ENCODE peak calls at places on chromosomes 12 and 14, in five cellular contexts. C is upper lobe of left lung, G is K562, I is HepG2, V is GM12878. X is an unnamed sample.
A peak's percentile ranks its signal among the peaks of the same experiment; 100 is the strongest.

GRCh38 chr14:103207038-103207403 is 83.8 kb downstream of the TNFAIP2 start:
- ATAC-seq in C (peak; percentile 74), G (peak; percentile 69), I (no peak), V (no peak), X (peak; percentile 79)

GRCh38 chr14:59483360-59483759 is 848 bp downstream of the L3HYPDH start:
- ATAC-seq in C (no peak), G (peak; percentile 6), I (peak; percentile 2), V (no peak), X (no peak)

GRCh38 chr14:61177279-61178225 is 103.6 kb downstream of the TMEM30B start:
- ATAC-seq in C (no peak), G (peak; percentile 50), I (peak; percentile 9), V (peak; percentile 12), X (no peak)

GRCh38 chr12:3493225-3494049 is 2.4 kb downstream of the PRMT8 start:
- ATAC-seq in C (no peak), G (no peak), I (no peak), V (no peak), X (no peak)

GRCh38 chr12:40618621-40619020 is 73.6 kb upstream of the CNTN1 start:
- ATAC-seq in C (no peak), G (no peak), I (no peak), V (no peak), X (no peak)

GRCh38 chr12:31603546-31604009 is 12.6 kb upstream of the DENND5B start:
- ATAC-seq in C (no peak), G (no peak), I (no peak), V (peak; percentile 98), X (no peak)

GRCh38 chr12:15164997-15165659 is 56.1 kb downstream of the RERG start:
- ATAC-seq in C (no peak), G (no peak), I (no peak), V (no peak), X (peak; percentile 79)

GRCh38 chr14:63011609-63012008 is 33.6 kb downstream of the KCNH5 start:
- ATAC-seq in C (no peak), G (no peak), I (no peak), V (no peak), X (no peak)

GRCh38 chr12:68451261-68452091 is 119.3 kb upstream of the MDM1 start:
- ATAC-seq in C (peak; percentile 72), G (peak; percentile 53), I (no peak), V (peak; percentile 78), X (peak; percentile 65)

GRCh38 chr12:96335270-96335669 is 65.0 kb downstream of the CDK17 start:
- ATAC-seq in C (no peak), G (no peak), I (no peak), V (peak; percentile 97), X (no peak)

GRCh38 chr12:123293178-123293760 is 21.6 kb upstream of the CDK2AP1 start:
- ATAC-seq in C (no peak), G (no peak), I (peak; percentile 93), V (no peak), X (no peak)

GRCh38 chr12:104738371-104738710 is 219.7 kb downstream of the SLC41A2 start:
- ATAC-seq in C (no peak), G (no peak), I (no peak), V (no peak), X (no peak)

GRCh38 chr12:132603240-132604107 is 6.9 kb downstream of the LRCOL1 start:
- ATAC-seq in C (no peak), G (no peak), I (no peak), V (no peak), X (peak; percentile 8)

GRCh38 chr14:37139710-37140109 is 32.7 kb downstream of the SLC25A21 start:
- ATAC-seq in C (no peak), G (no peak), I (no peak), V (no peak), X (no peak)

GRCh38 chr12:25387136-25388050 is 136.7 kb upstream of the KRAS start:
- ATAC-seq in C (peak; percentile 75), G (peak; percentile 63), I (peak; percentile 32), V (peak; percentile 65), X (peak; percentile 21)

GRCh38 chr12:57459055-57459749 is 383 bp upstream of the GLI1 start:
- ATAC-seq in C (peak; percentile 90), G (peak; percentile 46), I (peak; percentile 22), V (peak; percentile 69), X (peak; percentile 78)
- TF ChIP-seq POLR2AphosphoS5 in C (peak; percentile 2), G (no peak), I (no peak), V (no peak), X (no peak)

GRCh38 chr14:102086972-102087761 is at the start of gene HSP90AA1:
- ATAC-seq in C (peak; percentile 91), G (peak; percentile 81), I (peak; percentile 86), V (peak; percentile 70), X (peak; percentile 93)

GRCh38 chr14:102087762-102088011 is 843 bp upstream of the HSP90AA1 start:
- ATAC-seq in C (no peak), G (no peak), I (no peak), V (no peak), X (no peak)

GRCh38 chr14:102085503-102085902 is 1.3 kb downstream of the HSP90AA1 start:
- ATAC-seq in C (no peak), G (no peak), I (no peak), V (no peak), X (no peak)

GRCh38 chr14:102086346-102086971 is 385 bp downstream of the HSP90AA1 start:
- ATAC-seq in C (no peak), G (peak; percentile 14), I (peak; percentile 9), V (peak; percentile 30), X (peak; percentile 57)

DNA sequence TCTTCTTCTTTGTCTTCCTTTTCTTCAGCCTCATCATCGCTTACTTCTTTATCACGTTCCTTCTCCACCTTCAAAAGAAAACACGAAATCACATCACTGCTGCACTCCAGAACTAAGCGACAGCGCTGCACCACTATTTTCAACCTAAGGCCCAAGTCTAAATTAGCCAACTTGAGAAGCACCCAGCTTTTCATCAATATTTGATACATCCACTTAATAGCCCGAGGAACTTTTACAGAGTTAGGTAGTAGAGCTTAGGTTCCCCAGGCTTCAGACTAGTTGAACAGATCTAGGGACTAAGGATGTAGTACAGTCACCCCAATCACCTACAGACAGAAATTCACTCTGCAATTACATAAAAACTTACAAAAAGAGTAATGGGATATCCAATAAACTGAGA is 1.9 kb downstream of the HSP90AA1 start:
- ATAC-seq in C (no peak), G (no peak), I (no peak), V (no peak), X (no peak)
- H3K4me1 ChIP-seq in C (peaks cover 36% of the 10 kb centered on the region), G (peaks cover 21% of the 10 kb centered on the region), I (peaks cover 55% of the 10 kb centered on the region), V (peaks cover 9% of the 10 kb centered on the region), X (peaks cover 16% of the 10 kb centered on the region)

GRCh38 chr14:96085369-96085768 is 46.2 kb downstream of the C14orf132 start:
- ATAC-seq in C (no peak), G (no peak), I (no peak), V (no peak), X (no peak)
- TF ChIP-seq EP300 in C (no peak), G (no peak), I (no peak), V (no peak), X (no peak)

DNA sequence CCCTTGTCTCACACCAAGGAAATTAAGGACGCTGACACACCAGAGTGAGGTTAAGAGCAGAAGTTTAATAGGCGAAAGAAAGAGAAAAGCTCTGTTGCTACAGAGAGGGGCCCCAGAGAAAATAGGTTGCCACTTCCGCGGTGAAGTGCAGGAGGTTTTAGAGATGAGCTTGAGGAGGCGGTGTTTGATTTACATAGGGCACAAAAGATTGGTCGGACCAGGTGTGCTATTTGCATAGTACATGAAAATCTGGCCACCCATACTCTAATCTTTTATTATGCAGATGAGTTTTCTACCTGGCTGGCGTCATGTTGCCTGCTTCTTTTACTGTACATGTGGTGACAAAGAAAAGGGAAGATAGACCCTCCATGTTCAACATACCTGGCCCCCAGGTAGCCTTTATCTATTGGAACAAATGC is 23.3 kb upstream of the MYF6 start:
- ATAC-seq in C (no peak), G (no peak), I (no peak), V (no peak), X (no peak)
- TF ChIP-seq POLR2AphosphoS5 in C (no peak), G (no peak), I (no peak), V (no peak), X (no peak)

GRCh38 chr14:91879196-91879595 is 11.9 kb upstream of the TC2N start:
- ATAC-seq in C (no peak), G (no peak), I (no peak), V (no peak), X (no peak)
- H3K4me1 ChIP-seq in C (peaks cover 31% of the 10 kb centered on the region), G (no peaks in the 10 kb centered on the region), I (peaks cover 21% of the 10 kb centered on the region), V (peaks cover 3% of the 10 kb centered on the region), X (no peaks in the 10 kb centered on the region)

GRCh38 chr14:95055318-95055717 is 102.0 kb downstream of the DICER1 start:
- ATAC-seq in C (no peak), G (no peak), I (no peak), V (no peak), X (no peak)

GRCh38 chr14:95058491-95058890 is 98.8 kb downstream of the DICER1 start:
- ATAC-seq in C (no peak), G (no peak), I (peak; percentile 29), V (no peak), X (no peak)

GRCh38 chr14:95057851-95058250 is 99.5 kb downstream of the DICER1 start:
- ATAC-seq in C (no peak), G (no peak), I (no peak), V (no peak), X (no peak)

GRCh38 chr14:95056476-95056875 is 100.9 kb downstream of the DICER1 start:
- ATAC-seq in C (no peak), G (no peak), I (no peak), V (no peak), X (no peak)

DNA sequence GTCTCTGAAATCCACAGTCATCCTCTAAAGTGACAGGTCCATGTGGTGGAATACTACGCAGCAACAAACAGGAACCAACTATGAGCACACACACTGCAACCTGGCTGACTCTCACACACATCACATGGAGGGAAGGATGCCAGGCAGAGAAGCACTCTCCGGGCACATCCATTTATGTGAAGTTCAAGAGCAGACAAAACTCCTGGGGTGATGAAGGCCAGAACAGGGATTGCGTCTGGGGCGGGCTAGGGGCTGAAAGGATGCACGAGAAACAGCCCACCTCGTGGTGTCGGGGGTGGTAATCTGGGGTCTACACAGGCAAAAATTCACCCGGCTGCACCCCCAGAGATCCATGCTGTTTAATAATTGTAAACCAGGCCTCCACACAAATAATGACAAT is 100.2 kb downstream of the DICER1 start:
- ATAC-seq in C (no peak), G (no peak), I (no peak), V (no peak), X (no peak)
- TF ChIP-seq EP300 in C (no peak), G (no peak), I (no peak), V (no peak), X (no peak)